ENCODE peak calls at places on chromosomes 3 and 15, in seven cellular contexts. Q is IMR-90, M is stomach, O is heart left ventricle, G is mesendoderm, W is cardiac muscle cell, J is tibial nerve. A is an unnamed sample. For H3K4me1, the result is how much of the 10 kb centered on the place peaks cover.

GRCh38 chr3:12289562-12289961 is 692 bp downstream of the PPARG start:
- DNase-seq in Q (no peak), M (no peak), O (no peak), G (no peak), W (no peak), J (no peak), A (no peak)

GRCh38 chr3:139718415-139718814 is 40.6 kb upstream of the NMNAT3 start:
- DNase-seq in Q (peak), M (no peak), O (peak), G (peak), W (peak), J (peak), A (peak)

GRCh38 chr3:41673643-41674042 is 288.3 kb downstream of the ULK4 start:
- DNase-seq in Q (peak), M (no peak), O (no peak), G (no peak), W (no peak), J (no peak), A (no peak)

GRCh38 chr3:63654931-63655330 is 2.5 kb downstream of the SNTN start:
- DNase-seq in Q (no peak), M (no peak), O (no peak), G (no peak), W (no peak), J (no peak), A (no peak)

GRCh38 chr3:152258448-152259302 is 10.1 kb upstream of the MBNL1 start:
- DNase-seq in Q (peak), M (peak), O (peak), G (no peak), W (no peak), J (no peak), A (no peak)

GRCh38 chr3:179652467-179653105 is at the start of gene USP13:
- DNase-seq in Q (peak), M (peak), O (peak), G (peak), W (peak), J (peak), A (peak)

GRCh38 chr3:56748663-56749231 is 53.0 kb downstream of the ARHGEF3 start:
- DNase-seq in Q (no peak), M (no peak), O (no peak), G (no peak), W (no peak), J (no peak), A (no peak)

GRCh38 chr15:83904107-83904720 is 250.3 kb downstream of the ADAMTSL3 start:
- DNase-seq in Q (peak), M (no peak), O (peak), G (no peak), W (peak), J (peak), A (peak)

GRCh38 chr3:69743975-69744374 is 4.7 kb downstream of the MITF start:
- DNase-seq in Q (no peak), M (no peak), O (no peak), G (no peak), W (no peak), J (no peak), A (no peak)

GRCh38 chr3:131020122-131020693 is 6.4 kb downstream of the ASTE1 start:
- DNase-seq in Q (no peak), M (no peak), O (no peak), G (peak), W (no peak), J (no peak), A (no peak)

GRCh38 chr15:86892774-86893449 is 813.2 kb downstream of the AGBL1 start:
- DNase-seq in Q (no peak), M (no peak), O (no peak), G (peak), W (peak), J (no peak), A (peak)

GRCh38 chr15:68783226-68784054 is 37.3 kb downstream of the ANP32A start:
- DNase-seq in Q (no peak), M (peak), O (no peak), G (peak), W (peak), J (no peak), A (peak)

GRCh38 chr3:53137835-53138446 is 7.7 kb upstream of the RFT1 start:
- DNase-seq in Q (peak), M (no peak), O (no peak), G (no peak), W (no peak), J (no peak), A (no peak)

GRCh38 chr15:40274350-40275274 is 8.3 kb downstream of the ANKRD63 start:
- DNase-seq in Q (peak), M (peak), O (peak), G (peak), W (peak), J (peak), A (peak)

GRCh38 chr3:42853739-42854302 is 21.9 kb downstream of the CYP8B1 start:
- DNase-seq in Q (no peak), M (no peak), O (no peak), G (no peak), W (no peak), J (no peak), A (peak)

GRCh38 chr3:125332504-125332903 is 42.6 kb downstream of the ZNF148 start:
- DNase-seq in Q (no peak), M (no peak), O (no peak), G (peak), W (no peak), J (no peak), A (no peak)

GRCh38 chr3:106566277-106566676 is 697.5 kb upstream of the CBLB start:
- DNase-seq in Q (no peak), M (no peak), O (no peak), G (peak), W (no peak), J (no peak), A (no peak)

GRCh38 chr3:154059798-154060197 is 61.4 kb upstream of the ARHGEF26 start:
- DNase-seq in Q (no peak), M (no peak), O (no peak), G (peak), W (peak), J (no peak), A (no peak)

GRCh38 chr3:101850327-101851048 is 1.2 kb downstream of the NFKBIZ start:
- DNase-seq in Q (peak), M (no peak), O (no peak), G (no peak), W (no peak), J (no peak), A (peak)

GRCh38 chr3:108477511-108478147 is 32.8 kb downstream of the MYH15 start:
- DNase-seq in Q (peak), M (peak), O (peak), G (peak), W (peak), J (peak), A (peak)

GRCh38 chr3:188232676-188233075 is 78.7 kb downstream of the LPP start:
- DNase-seq in Q (no peak), M (no peak), O (no peak), G (no peak), W (no peak), J (no peak), A (no peak)

GRCh38 chr15:69648775-69649735 is 196.4 kb downstream of the RPLP1 start:
- DNase-seq in Q (no peak), M (no peak), O (no peak), G (peak), W (no peak), J (no peak), A (no peak)

GRCh38 chr15:27492021-27492621 is 521.1 kb downstream of the GABRG3 start:
- DNase-seq in Q (peak), M (no peak), O (no peak), G (peak), W (no peak), J (no peak), A (peak)

GRCh38 chr3:58013973-58014649 is 5.9 kb downstream of the FLNB start:
- DNase-seq in Q (peak), M (peak), O (no peak), G (peak), W (no peak), J (peak), A (no peak)

GRCh38 chr15:98800437-98801233 is 152.3 kb downstream of the IGF1R start:
- DNase-seq in Q (peak), M (peak), O (peak), G (peak), W (peak), J (peak), A (peak)

GRCh38 chr3:61908344-61908743 is 347.0 kb downstream of the PTPRG start:
- DNase-seq in Q (peak), M (no peak), O (no peak), G (no peak), W (no peak), J (no peak), A (no peak)

GRCh38 chr3:192413461-192413860 is 313.9 kb downstream of the FGF12 start:
- DNase-seq in Q (no peak), M (no peak), O (no peak), G (no peak), W (no peak), J (no peak), A (no peak)

GRCh38 chr3:48897401-48898376 is 993 bp downstream of the SLC25A20 start:
- DNase-seq in Q (no peak), M (no peak), O (no peak), G (no peak), W (no peak), J (no peak), A (no peak)

GRCh38 chr15:61582092-61582491 is 353.0 kb upstream of the RORA start:
- DNase-seq in Q (no peak), M (no peak), O (no peak), G (peak), W (no peak), J (no peak), A (no peak)

GRCh38 chr3:42675909-42676308 is 9.4 kb upstream of the KLHL40 start:
- DNase-seq in Q (no peak), M (no peak), O (no peak), G (no peak), W (no peak), J (no peak), A (no peak)

GRCh38 chr15:50908209-50909043 is at the start of gene AP4E1:
- DNase-seq in Q (peak), M (peak), O (peak), G (peak), W (peak), J (peak), A (peak)

GRCh38 chr15:49330166-49330565 is 92.9 kb upstream of the FGF7 start:
- DNase-seq in Q (peak), M (no peak), O (no peak), G (no peak), W (no peak), J (no peak), A (no peak)

GRCh38 chr3:15339786-15340215 is 7.4 kb upstream of the SH3BP5 start:
- DNase-seq in Q (peak), M (no peak), O (no peak), G (no peak), W (no peak), J (no peak), A (no peak)

GRCh38 chr15:29825205-29825604 is 2.9 kb upstream of the TJP1 start:
- DNase-seq in Q (no peak), M (no peak), O (no peak), G (no peak), W (no peak), J (no peak), A (no peak)

GRCh38 chr3:29693863-29694262 is 413.0 kb downstream of the RBMS3 start:
- DNase-seq in Q (peak), M (no peak), O (no peak), G (peak), W (peak), J (no peak), A (peak)

GRCh38 chr15:31298707-31299172 is 27.9 kb upstream of the KLF13 start:
- DNase-seq in Q (no peak), M (peak), O (no peak), G (no peak), W (no peak), J (no peak), A (peak)

GRCh38 chr3:47428585-47429145 is 47.1 kb downstream of the SCAP start:
- DNase-seq in Q (no peak), M (no peak), O (no peak), G (no peak), W (no peak), J (no peak), A (no peak)

GRCh38 chr15:38707802-38708671 is 143.4 kb upstream of the RASGRP1 start:
- DNase-seq in Q (peak), M (peak), O (no peak), G (peak), W (peak), J (peak), A (peak)

GRCh38 chr3:133943639-133944131 is 48.0 kb upstream of the RAB6B start:
- DNase-seq in Q (peak), M (peak), O (no peak), G (no peak), W (no peak), J (no peak), A (peak)

GRCh38 chr3:140898340-140899180 is 43.1 kb upstream of the SLC25A36 start:
- DNase-seq in Q (peak), M (no peak), O (no peak), G (peak), W (peak), J (peak), A (peak)

GRCh38 chr3:4413467-4413866 is 53.6 kb downstream of the SUMF1 start:
- DNase-seq in Q (no peak), M (no peak), O (no peak), G (no peak), W (no peak), J (no peak), A (no peak)
- H3K27ac ChIP-seq in Q (no peak), M (no peak), O (no peak), G (no peak), W (no peak), J (no peak), A (no peak)

GRCh38 chr15:74413350-74414080 is 20.2 kb downstream of the SEMA7A start:
- DNase-seq in Q (no peak), M (no peak), O (no peak), G (no peak), W (no peak), J (no peak), A (peak)
- H3K4me1 ChIP-seq in Q (under half), M (under half), O (under half), G (under half), W (under half), J (under half), A (under half)

DNA sequence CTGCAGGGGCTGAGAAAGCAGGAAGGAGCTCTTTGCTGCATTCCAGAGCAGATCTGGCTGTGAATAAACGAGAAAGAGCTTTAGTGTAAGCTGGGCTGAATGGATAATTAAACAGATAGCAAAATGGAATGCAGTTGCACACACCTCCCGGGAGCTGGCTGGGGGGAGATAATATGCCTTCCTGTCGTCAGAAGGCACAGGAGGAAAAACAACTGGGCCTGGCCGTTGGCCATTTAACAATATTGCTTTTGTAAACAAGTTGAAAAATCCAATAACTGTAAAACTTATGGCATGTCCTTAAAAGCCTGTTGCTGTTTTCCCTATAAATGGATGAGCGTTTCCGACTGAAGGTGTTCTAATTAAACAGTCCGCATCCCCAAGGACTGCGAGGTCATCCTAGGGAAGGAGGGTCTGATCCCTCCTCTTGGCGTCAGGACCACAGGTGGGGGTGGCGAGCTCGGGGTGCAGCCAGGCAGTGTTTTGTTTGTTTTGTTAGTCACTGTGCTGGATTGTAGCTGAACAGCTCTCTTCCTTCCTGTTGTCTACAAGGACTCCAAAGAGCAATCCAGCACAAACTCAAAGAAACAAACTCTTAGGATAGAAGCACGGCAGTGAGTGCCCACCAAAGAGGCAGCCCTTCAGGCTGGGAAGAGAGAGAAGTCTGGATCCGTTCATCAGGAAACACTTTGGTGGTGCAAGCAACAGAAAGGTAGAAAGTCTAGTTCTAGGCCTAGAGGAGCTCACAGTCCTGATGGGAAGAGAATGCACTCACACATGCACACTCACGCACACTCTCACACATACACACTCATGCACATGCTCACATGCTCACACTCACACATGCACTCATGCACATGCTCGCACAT is 133.4 kb upstream of the SMAD3 start:
- DNase-seq in Q (peak), M (peak), O (no peak), G (peak), W (peak), J (no peak), A (peak)
- H3K4me3 ChIP-seq in Q (no peak), M (no peak), O (no peak), G (no peak), W (no peak), J (no peak), A (peak)

GRCh38 chr15:28726102-28726501 is 13.9 kb upstream of the GOLGA8M start:
- DNase-seq in Q (no peak), M (no peak), O (no peak), G (no peak), W (no peak), J (no peak), A (no peak)
- H3K27ac ChIP-seq in Q (no peak), M (no peak), O (no peak), G (no peak), W (no peak), J (no peak), A (no peak)

DNA sequence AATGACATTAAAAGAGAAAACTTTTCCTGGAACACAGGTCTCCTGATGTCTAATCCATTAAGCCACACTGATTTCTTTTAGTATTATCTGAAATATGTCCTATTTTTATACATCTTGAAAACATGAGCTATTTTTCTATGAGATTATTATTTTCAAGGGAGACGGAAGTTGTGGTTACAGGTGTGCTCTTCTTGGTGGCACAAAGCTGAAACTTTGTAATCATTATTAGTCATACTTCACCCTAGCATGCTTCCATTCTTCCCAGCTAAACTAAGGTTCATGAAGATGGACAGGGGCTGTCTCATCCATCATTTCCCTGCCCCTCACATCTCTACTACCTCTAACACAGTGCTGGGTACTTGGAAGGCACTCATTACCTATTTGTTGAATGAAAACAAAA is 85.6 kb upstream of the POU1F1 start:
- DNase-seq in Q (no peak), M (no peak), O (no peak), G (no peak), W (no peak), J (no peak), A (no peak)
- H3K4me1 ChIP-seq in Q (under half), M (under half), O (under half), G (under half), W (under half), J (under half), A (under half)

GRCh38 chr3:99921377-99921695 is 103.7 kb downstream of the CMSS1 start:
- DNase-seq in Q (no peak), M (no peak), O (no peak), G (no peak), W (no peak), J (no peak), A (no peak)
- H3K4me3 ChIP-seq in Q (no peak), M (no peak), O (no peak), G (no peak), W (no peak), J (no peak), A (no peak)

A was measured in SJCRH30.